ENCODE peak calls at places on chromosome 3, in six cellular contexts. V is uterus; U is stomach; I is CD4-positive, alpha-beta T cell; M is CD8-positive, alpha-beta T cell; W is LNCaP clone FGC. Q is an unnamed sample.

GRCh38 chr3:154111365-154111764 is 9.8 kb upstream of the ARHGEF26 start:
- DNase-seq in V (no peak), U (no peak), I (no peak), M (no peak), W (no peak), Q (no peak)

GRCh38 chr3:53478166-53478830 is 16.1 kb upstream of the CACNA1D start:
- DNase-seq in V (no peak), U (no peak), I (no peak), M (no peak), W (peak; percentile 40), Q (no peak)

GRCh38 chr3:72814308-72814707 is 33.9 kb downstream of the SHQ1 start:
- DNase-seq in V (no peak), U (no peak), I (no peak), M (no peak), W (no peak), Q (no peak)

GRCh38 chr3:98778383-98778782 is 15.2 kb downstream of the ST3GAL6 start:
- DNase-seq in V (no peak), U (no peak), I (no peak), M (no peak), W (no peak), Q (no peak)

GRCh38 chr3:179323197-179323901 is 518 bp downstream of the ZNF639 start:
- DNase-seq in V (peak; percentile 78), U (peak; percentile 65), I (peak; percentile 49), M (peak; percentile 37), W (no peak), Q (peak; percentile 82)

GRCh38 chr3:58296269-58296668 is 9.8 kb upstream of the RPP14 start:
- DNase-seq in V (no peak), U (no peak), I (no peak), M (no peak), W (no peak), Q (no peak)

GRCh38 chr3:135918600-135918999 is 46.9 kb upstream of the PPP2R3A start:
- DNase-seq in V (no peak), U (no peak), I (no peak), M (no peak), W (no peak), Q (no peak)

GRCh38 chr3:13574798-13575451 is 26.0 kb downstream of the FBLN2 start:
- DNase-seq in V (no peak), U (no peak), I (no peak), M (no peak), W (no peak), Q (no peak)

GRCh38 chr3:50194903-50195500 is 3.6 kb downstream of the GNAT1 start:
- DNase-seq in V (no peak), U (no peak), I (peak; percentile 57), M (peak; percentile 26), W (no peak), Q (no peak)

GRCh38 chr3:31710123-31710841 is 177.6 kb downstream of the STT3B start:
- DNase-seq in V (no peak), U (peak; percentile 56), I (no peak), M (no peak), W (no peak), Q (no peak)

GRCh38 chr3:68142331-68142887 is 488.0 kb upstream of the SUCLG2 start:
- DNase-seq in V (no peak), U (no peak), I (no peak), M (no peak), W (no peak), Q (no peak)

GRCh38 chr3:50649451-50649931 is 25.2 kb upstream of the DOCK3 start:
- DNase-seq in V (no peak), U (no peak), I (no peak), M (no peak), W (no peak), Q (peak; percentile 83)

GRCh38 chr3:128133273-128133883 is 9.8 kb upstream of the RUVBL1 start:
- DNase-seq in V (no peak), U (no peak), I (peak; percentile 35), M (peak; percentile 25), W (peak; percentile 7), Q (no peak)

GRCh38 chr3:173411288-173412064 is 13.9 kb downstream of the NLGN1 start:
- DNase-seq in V (no peak), U (no peak), I (no peak), M (no peak), W (no peak), Q (no peak)

GRCh38 chr3:52240059-52240885 is 1.3 kb upstream of the TWF2 start:
- DNase-seq in V (peak; percentile 66), U (no peak), I (no peak), M (no peak), W (peak; percentile 67), Q (peak; percentile 65)

GRCh38 chr3:45124379-45124778 is 21.8 kb downstream of the CDCP1 start:
- DNase-seq in V (peak; percentile 48), U (no peak), I (no peak), M (no peak), W (no peak), Q (no peak)

GRCh38 chr3:112699436-112699978 is 58.6 kb upstream of the CCDC80 start:
- DNase-seq in V (no peak), U (no peak), I (no peak), M (no peak), W (peak; percentile 13), Q (no peak)
- TF ChIP-seq CTCF in V (no peak), U (no peak), I (no peak), M (no peak), W (peak; percentile 27), Q (no peak)

DNA sequence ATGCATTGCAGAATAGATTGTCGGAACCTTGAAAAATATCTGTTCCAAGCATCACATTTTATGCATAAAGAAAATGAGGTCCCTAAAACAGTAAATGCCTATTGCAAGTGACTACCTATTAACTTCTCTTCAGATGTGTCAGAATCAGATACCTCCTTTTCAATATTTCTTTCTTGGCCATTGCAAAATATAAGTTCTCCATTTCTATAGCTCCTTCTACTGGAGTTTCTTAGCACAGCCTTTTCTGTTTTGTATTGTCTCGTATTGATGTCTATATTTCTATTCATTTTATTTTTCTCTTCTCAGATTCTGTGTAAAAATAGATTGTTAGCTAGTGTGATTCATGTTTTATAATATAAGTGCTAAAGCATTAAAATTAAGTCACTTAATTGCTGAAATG is 63.4 kb downstream of the PPARG start:
- DNase-seq in V (no peak), U (no peak), I (no peak), M (no peak), W (no peak), Q (no peak)
- TF ChIP-seq CTCF in V (no peak), U (no peak), I (no peak), M (no peak), W (peak; percentile 10), Q (no peak)

DNA sequence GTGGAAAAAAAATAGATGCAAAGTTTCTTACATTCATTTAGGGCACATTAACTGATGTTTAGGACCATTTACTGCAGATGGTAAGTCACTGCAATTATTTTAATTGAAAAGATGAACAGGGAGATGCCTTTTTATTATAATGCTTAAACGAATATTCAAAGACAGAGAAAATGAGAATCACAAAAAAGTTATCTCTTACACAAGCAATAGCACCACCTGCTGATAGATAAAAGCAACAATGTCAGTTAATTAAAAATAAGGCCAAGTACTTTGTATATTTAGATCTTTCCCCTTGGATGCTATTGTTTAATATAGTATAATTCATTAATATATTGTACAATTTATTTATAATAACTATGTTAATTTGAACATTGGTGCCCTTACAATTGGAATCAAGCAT is 55.9 kb downstream of the IFT80 start:
- DNase-seq in V (no peak), U (no peak), I (no peak), M (no peak), W (no peak), Q (no peak)
- TF ChIP-seq CTCF in V (peak; percentile 38), U (no peak), I (no peak), M (peak; percentile 46), W (peak; percentile 45), Q (peak; percentile 36)

GRCh38 chr3:114285648-114286230 is 8.1 kb upstream of the TIGIT start:
- DNase-seq in V (no peak), U (no peak), I (no peak), M (no peak), W (no peak), Q (no peak)

GRCh38 chr3:114294940-114295480 is 1.2 kb downstream of the TIGIT start:
- DNase-seq in V (no peak), U (no peak), I (no peak), M (no peak), W (no peak), Q (no peak)

GRCh38 chr3:114293846-114294245 is at the start of gene TIGIT:
- DNase-seq in V (no peak), U (no peak), I (no peak), M (no peak), W (no peak), Q (no peak)

DNA sequence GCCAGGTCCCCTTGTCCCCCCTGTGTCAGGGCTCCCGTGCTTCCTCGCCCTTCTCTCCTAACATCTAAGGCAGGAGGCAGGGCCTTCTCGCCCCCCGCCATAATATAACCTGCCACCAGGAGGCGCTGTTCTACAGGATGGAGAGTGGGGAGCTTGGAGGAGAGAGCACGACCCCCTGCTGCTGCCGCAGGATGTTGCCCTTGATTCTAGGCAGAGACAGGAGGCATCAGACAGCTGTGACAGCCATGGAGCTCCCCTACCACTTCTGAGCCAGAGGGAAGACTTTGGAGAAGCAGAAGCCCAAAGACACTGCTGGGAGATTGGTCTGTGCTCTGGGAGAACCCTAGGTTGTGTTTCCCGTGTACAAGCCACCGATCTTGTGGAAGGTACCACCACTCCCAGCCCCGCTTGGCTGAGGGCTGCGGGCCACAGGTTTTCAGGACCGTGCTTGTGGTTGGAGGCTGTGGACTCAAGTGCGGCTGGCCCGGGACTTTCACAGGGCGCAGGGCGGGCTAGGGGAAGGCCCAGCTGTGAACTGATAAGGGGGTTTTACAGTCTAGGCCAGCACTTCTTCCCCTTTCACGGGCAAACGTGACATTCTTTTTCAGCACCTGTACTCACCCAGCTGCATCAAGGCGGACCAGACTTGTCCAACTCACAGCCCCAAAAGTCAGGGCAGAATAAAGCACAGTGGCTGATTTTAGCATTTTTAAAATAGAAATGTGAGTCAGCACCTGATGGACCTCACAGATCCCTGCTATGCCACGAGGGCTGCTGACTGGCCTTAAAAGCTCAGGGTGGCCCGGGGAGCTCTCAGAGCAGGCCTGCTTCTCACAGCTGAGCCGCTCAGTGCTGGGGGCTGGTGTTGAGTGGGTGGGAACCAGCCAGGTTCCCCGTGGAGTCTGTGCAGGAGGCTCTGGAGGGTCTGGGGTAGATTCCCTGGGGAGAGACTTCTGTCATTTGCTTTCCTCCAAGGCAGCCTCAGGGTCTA is 2.6 kb upstream of the TIGIT start:
- DNase-seq in V (peak; percentile 33), U (peak; percentile 64), I (peak; percentile 90), M (peak; percentile 86), W (peak; percentile 7), Q (peak; percentile 41)
- TF ChIP-seq CTCF in V (no peak), U (no peak), I (peak; percentile 87), M (peak; percentile 87), W (peak; percentile 92), Q (peak; percentile 64)